ENCODE peak calls at places on chromosomes 4 and X, in five cellular contexts. X is aorta, I is HepG2, E is stomach, R is prostate gland. Y is an unnamed sample.

GRCh38 chr4:141132689-141133145 is 552 bp downstream of the RNF150 start:
- DNase-seq in R (peak; percentile 29), I (no peak), X (peak; percentile 86), E (no peak), Y (peak; percentile 40)

GRCh38 chr4:18366762-18367358 is 345.3 kb upstream of the LCORL start:
- DNase-seq in E (no peak), X (no peak), R (no peak), I (peak; percentile 24), Y (no peak)

GRCh38 chrX:114798902-114799301 is 215.0 kb downstream of the HTR2C start:
- DNase-seq in I (no peak), E (no peak), R (no peak), X (no peak), Y (no peak)

GRCh38 chr4:27836505-27836904 is 975.9 kb downstream of the STIM2 start:
- DNase-seq in E (no peak), I (no peak), R (no peak), X (no peak), Y (no peak)

GRCh38 chr4:140187316-140187695 is 33.3 kb upstream of the MAML3 start:
- DNase-seq in E (no peak), X (no peak), I (no peak), R (no peak), Y (no peak)

GRCh38 chr4:113539408-113539807 is 222.1 kb downstream of the CAMK2D start:
- DNase-seq in X (no peak), E (no peak), I (no peak), R (no peak), Y (no peak)

GRCh38 chr4:16843831-16844508 is 54.5 kb downstream of the LDB2 start:
- DNase-seq in X (no peak), I (peak; percentile 20), R (no peak), E (no peak), Y (no peak)

GRCh38 chr4:106263594-106264330 is 52.2 kb downstream of the TBCK start:
- DNase-seq in R (no peak), E (no peak), I (no peak), X (no peak), Y (no peak)

GRCh38 chr4:38368612-38369011 is 295.4 kb upstream of the KLF3 start:
- DNase-seq in X (no peak), E (no peak), R (no peak), I (no peak), Y (no peak)

GRCh38 chrX:49172280-49172780 is 632 bp downstream of the PLP2 start:
- DNase-seq in E (peak; percentile 74), R (peak; percentile 58), X (peak; percentile 87), I (no peak), Y (peak; percentile 77)

GRCh38 chr4:167775374-167775773 is 317.0 kb upstream of the ANXA10 start:
- DNase-seq in I (no peak), R (no peak), X (no peak), E (no peak), Y (no peak)

GRCh38 chr4:41410049-41410448 is 127.9 kb upstream of the LIMCH1 start:
- DNase-seq in X (no peak), E (no peak), R (no peak), I (no peak), Y (no peak)

GRCh38 chr4:177403746-177404145 is 38.5 kb downstream of the AGA start:
- DNase-seq in R (no peak), X (no peak), E (no peak), I (no peak), Y (peak; percentile 7)

GRCh38 chr4:149708513-149709175 is 107.0 kb downstream of the IQCM start:
- DNase-seq in E (no peak), R (no peak), I (no peak), X (no peak), Y (no peak)

GRCh38 chrX:119455264-119455663 is 13.0 kb upstream of the SLC25A5 start:
- DNase-seq in R (no peak), E (no peak), X (no peak), I (no peak), Y (no peak)

GRCh38 chr4:147916351-147916750 is 184.5 kb downstream of the ARHGAP10 start:
- DNase-seq in E (no peak), I (no peak), X (no peak), R (peak; percentile 35), Y (no peak)

GRCh38 chrX:10496345-10496965 is 123.9 kb downstream of the MID1 start:
- DNase-seq in X (no peak), E (no peak), R (no peak), I (no peak), Y (no peak)

GRCh38 chrX:53294024-53294648 is 12.8 kb upstream of the IQSEC2 start:
- DNase-seq in R (no peak), E (no peak), I (no peak), X (no peak), Y (no peak)

GRCh38 chr4:95059630-95060029 is 301.9 kb downstream of the BMPR1B start:
- DNase-seq in X (no peak), I (no peak), E (no peak), R (no peak), Y (no peak)
- H3K4me1 ChIP-seq in X (peaks cover 2% of the 10 kb centered on the region), I (no peaks in the 10 kb centered on the region), E (peaks cover 16% of the 10 kb centered on the region), R (no peaks in the 10 kb centered on the region), Y (no peaks in the 10 kb centered on the region)

GRCh38 chr4:86972997-86973396 is 38.2 kb downstream of the AFF1 start:
- DNase-seq in R (peak; percentile 92), I (peak; percentile 72), E (peak; percentile 75), X (no peak), Y (peak; percentile 85)

GRCh38 chr4:86975927-86976326 is 41.1 kb downstream of the AFF1 start:
- DNase-seq in I (no peak), R (no peak), X (no peak), E (no peak), Y (no peak)

GRCh38 chr4:86976801-86977485 is 42.1 kb downstream of the AFF1 start:
- DNase-seq in R (no peak), E (no peak), I (no peak), X (no peak), Y (no peak)

GRCh38 chr4:86973668-86974067 is 38.9 kb downstream of the AFF1 start:
- DNase-seq in R (no peak), E (no peak), X (no peak), I (peak; percentile 80), Y (no peak)

DNA sequence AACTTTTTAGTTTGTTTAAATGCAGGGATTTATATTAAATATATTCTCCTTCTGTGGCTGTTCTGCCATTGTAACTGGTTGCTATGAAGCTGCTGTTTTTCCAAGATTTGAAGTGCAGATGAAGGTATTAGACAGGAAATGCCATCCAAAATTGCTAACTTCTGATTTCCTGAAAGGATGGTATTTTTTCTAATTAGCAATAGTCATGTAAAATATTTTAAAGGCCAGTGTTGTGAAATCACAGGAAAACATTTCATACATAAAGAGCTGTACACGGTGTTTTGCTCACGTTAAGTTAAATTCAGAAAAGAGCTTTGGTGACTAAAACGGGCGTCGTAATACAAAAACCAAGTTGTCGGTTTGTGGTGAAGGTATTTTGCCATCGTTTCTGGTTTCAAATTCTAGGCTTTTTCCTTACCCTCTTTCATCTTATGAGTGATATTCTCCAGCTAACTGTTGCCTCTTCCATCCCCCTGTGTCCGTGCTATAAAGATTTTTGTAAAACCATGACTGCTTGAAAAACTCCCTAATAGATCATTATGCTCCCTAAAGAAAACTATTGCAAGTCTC is 39.8 kb downstream of the AFF1 start:
- DNase-seq in E (no peak), X (no peak), I (no peak), R (no peak), Y (no peak)
- H3K4me1 ChIP-seq in E (peaks cover 73% of the 10 kb centered on the region), X (no peaks in the 10 kb centered on the region), I (peaks cover 92% of the 10 kb centered on the region), R (no peaks in the 10 kb centered on the region), Y (peaks cover 64% of the 10 kb centered on the region)

DNA sequence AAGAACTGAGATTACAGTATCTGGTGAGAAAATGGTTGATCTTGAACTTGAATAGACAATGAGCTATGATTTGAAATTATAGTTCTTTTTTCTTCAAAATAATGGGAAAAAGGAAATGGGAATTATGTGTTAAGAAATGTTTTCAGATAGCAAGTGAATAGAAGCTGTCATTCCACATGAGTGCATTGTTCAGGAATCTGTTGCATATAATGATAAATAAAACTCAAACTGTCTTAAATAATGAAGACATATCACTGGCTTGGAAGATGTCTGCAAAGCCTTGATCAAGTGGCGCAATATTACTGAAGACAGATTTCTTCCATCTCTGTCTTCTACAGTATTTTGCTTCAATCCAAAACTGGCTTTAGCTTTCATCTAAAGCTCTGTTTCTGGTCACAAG is 479.3 kb upstream of the ZFP42 start:
- DNase-seq in I (no peak), E (no peak), R (no peak), X (no peak), Y (no peak)
- H3K4me1 ChIP-seq in I (no peaks in the 10 kb centered on the region), E (no peaks in the 10 kb centered on the region), R (no peaks in the 10 kb centered on the region), X (no peaks in the 10 kb centered on the region), Y (no peaks in the 10 kb centered on the region)

DNA sequence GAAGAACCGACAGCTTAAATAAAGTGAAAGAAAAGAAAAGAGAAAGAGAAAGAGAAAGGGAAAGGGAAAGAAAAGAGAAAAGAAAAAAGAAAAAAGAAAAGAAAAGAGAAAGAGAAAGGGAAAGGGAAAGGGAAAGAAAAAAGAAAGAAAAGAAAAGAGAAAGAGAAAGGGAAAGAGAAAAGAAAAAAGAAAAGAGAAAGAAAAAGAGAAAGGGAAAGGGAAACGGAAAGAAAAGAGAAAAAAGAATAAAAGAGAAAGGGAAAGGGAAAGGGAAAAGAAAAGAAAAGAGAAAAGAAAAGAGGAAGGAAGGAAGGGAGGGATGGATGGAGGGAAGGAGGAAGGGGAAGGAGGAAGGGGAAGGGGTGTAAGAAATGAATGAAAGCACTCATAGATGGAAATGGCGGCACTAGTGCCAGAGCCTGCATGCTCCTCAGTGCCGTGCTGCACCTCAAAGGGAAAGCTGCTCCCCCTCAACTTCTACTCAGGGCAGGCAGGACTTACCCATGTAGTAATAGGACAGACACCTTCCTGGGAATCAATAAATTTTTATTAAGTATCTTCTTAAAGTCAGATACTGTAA is 70.7 kb downstream of the AFAP1 start:
- DNase-seq in E (no peak), I (no peak), R (no peak), X (no peak), Y (no peak)
- H3K4me1 ChIP-seq in E (peaks cover 26% of the 10 kb centered on the region), I (peaks cover 7% of the 10 kb centered on the region), R (no peaks in the 10 kb centered on the region), X (peaks cover 3% of the 10 kb centered on the region), Y (peaks cover 13% of the 10 kb centered on the region)

GRCh38 chr4:8117278-8117682 is 41.3 kb downstream of the ABLIM2 start:
- DNase-seq in X (no peak), I (peak; percentile 12), R (no peak), E (peak; percentile 41), Y (peak; percentile 92)
- H3K4me1 ChIP-seq in X (no peaks in the 10 kb centered on the region), I (peaks cover 30% of the 10 kb centered on the region), R (no peaks in the 10 kb centered on the region), E (peaks cover 22% of the 10 kb centered on the region), Y (peaks cover 42% of the 10 kb centered on the region)

DNA sequence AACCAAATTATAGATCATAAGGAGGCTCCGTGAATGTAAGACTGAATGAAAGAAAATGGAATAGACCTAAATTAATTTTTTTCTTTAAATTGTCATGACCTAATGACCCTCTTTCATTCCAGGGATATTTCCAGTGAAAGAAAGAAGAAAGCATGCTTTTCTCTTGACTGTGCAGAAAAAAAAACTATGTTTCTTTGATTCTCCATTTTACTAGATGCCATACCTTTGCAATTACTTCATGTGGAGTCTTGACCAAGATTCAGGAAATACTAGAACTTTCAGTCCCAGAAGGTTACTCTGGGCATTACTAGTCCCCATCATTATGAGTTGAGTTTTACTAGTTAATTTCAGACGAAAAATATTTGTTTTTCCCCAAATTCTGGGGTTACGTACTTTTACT is 6.4 kb upstream of the COMMD8 start:
- DNase-seq in I (no peak), X (no peak), R (no peak), E (no peak), Y (no peak)
- H3K4me1 ChIP-seq in I (peaks cover 26% of the 10 kb centered on the region), X (peaks cover 1% of the 10 kb centered on the region), R (no peaks in the 10 kb centered on the region), E (no peaks in the 10 kb centered on the region), Y (no peaks in the 10 kb centered on the region)